ENCODE peak calls at places on chromosomes 2 and 18, in four cellular contexts. P, J, F and C are unnamed samples.
A peak's percentile ranks its signal among the peaks of the same experiment; 100 is the strongest.

GRCh38 chr18:74241970-74242369 is 49.8 kb downstream of the CYB5A start:
- DNase-seq in F (no peak), J (no peak), P (no peak), C (no peak)

GRCh38 chr2:15619076-15619475 is 27.4 kb downstream of the DDX1 start:
- DNase-seq in P (no peak), F (no peak), J (no peak), C (no peak)

GRCh38 chr18:77702686-77703085 is 453.0 kb downstream of the GALR1 start:
- DNase-seq in F (peak; percentile 27), P (peak; percentile 5), J (peak; percentile 60), C (no peak)

GRCh38 chr2:158489366-158490112 is 32.8 kb downstream of the PKP4 start:
- DNase-seq in J (peak; percentile 34), F (no peak), P (no peak), C (no peak)

GRCh38 chr2:47076586-47077441 is 78.3 kb downstream of the STPG4 start:
- DNase-seq in J (no peak), P (peak; percentile 91), F (peak; percentile 79), C (no peak)

GRCh38 chr2:175136334-175137215 is 31.4 kb downstream of the ATF2 start:
- DNase-seq in J (no peak), P (no peak), F (no peak), C (no peak)

GRCh38 chr18:7946724-7947377 is 379.7 kb downstream of the PTPRM start:
- DNase-seq in J (peak; percentile 23), P (peak; percentile 94), F (peak; percentile 73), C (no peak)

GRCh38 chr18:80009661-80010550 is 21.5 kb upstream of the TXNL4A start:
- DNase-seq in P (peak; percentile 97), F (peak; percentile 54), J (no peak), C (no peak)

GRCh38 chr2:20618468-20618885 is 32.4 kb downstream of the HS1BP3 start:
- DNase-seq in F (no peak), J (no peak), P (no peak), C (no peak)

GRCh38 chr18:79471048-79471447 is 75.3 kb downstream of the NFATC1 start:
- DNase-seq in P (no peak), J (no peak), F (no peak), C (no peak)

GRCh38 chr2:88669371-88670214 is 21.9 kb upstream of the RPIA start:
- DNase-seq in P (peak; percentile 62), J (peak; percentile 52), F (peak; percentile 63), C (no peak)

GRCh38 chr18:55539240-55539639 is 48.8 kb downstream of the TCF4 start:
- DNase-seq in F (no peak), P (peak; percentile 41), J (no peak), C (no peak)

GRCh38 chr2:181770145-181770544 is 89.8 kb upstream of the NEUROD1 start:
- DNase-seq in J (no peak), F (no peak), P (no peak), C (no peak)

GRCh38 chr2:20465716-20466391 is 19.0 kb downstream of the RHOB start:
- DNase-seq in F (no peak), J (no peak), P (no peak), C (no peak)

GRCh38 chr2:50535971-50536759 is 495.8 kb downstream of the NRXN1 start:
- DNase-seq in F (peak; percentile 56), J (peak; percentile 39), P (peak; percentile 13), C (no peak)

GRCh38 chr2:42951263-42951938 is 159.0 kb upstream of the HAAO start:
- DNase-seq in J (no peak), F (no peak), P (no peak), C (no peak)

GRCh38 chr2:195560209-195560907 is 96.7 kb upstream of the SLC39A10 start:
- DNase-seq in P (peak; percentile 70), J (no peak), F (no peak), C (no peak)

DNA sequence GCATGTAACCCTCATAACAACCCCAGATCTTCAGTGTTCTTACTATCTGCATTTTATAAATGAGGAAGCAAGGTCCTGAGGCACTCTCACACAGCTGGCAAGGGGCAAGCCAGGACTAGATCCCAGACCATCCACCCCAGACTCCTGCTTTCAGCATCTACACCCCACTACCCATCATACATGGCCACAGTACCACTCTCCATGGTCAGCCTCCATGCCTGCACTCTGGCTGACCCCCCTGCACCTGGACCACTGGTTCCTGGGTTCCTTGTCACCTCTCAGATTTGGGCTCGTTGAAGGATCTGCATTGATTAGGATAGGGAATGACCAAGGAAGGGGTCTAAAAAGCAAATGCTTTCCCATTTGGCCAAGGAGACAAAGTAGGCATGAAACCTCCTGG is 36.0 kb upstream of the TEX51 start:
- DNase-seq in P (no peak), F (no peak), J (no peak), C (no peak)
- TF ChIP-seq EZH2 in P (no peak), F (no peak), J (no peak), C (no peak)

GRCh38 chr2:231571810-231572209 is 20.9 kb upstream of the TEX44 start:
- DNase-seq in F (no peak), P (no peak), J (no peak), C (no peak)

GRCh38 chr2:231570903-231571302 is 21.8 kb upstream of the TEX44 start:
- DNase-seq in P (no peak), F (no peak), J (no peak), C (no peak)

GRCh38 chr2:231573698-231574421 is 18.8 kb upstream of the TEX44 start:
- DNase-seq in P (no peak), F (no peak), J (peak; percentile 34), C (no peak)

GRCh38 chr2:231575612-231576256 is 16.9 kb upstream of the TEX44 start:
- DNase-seq in J (no peak), F (no peak), P (no peak), C (no peak)

DNA sequence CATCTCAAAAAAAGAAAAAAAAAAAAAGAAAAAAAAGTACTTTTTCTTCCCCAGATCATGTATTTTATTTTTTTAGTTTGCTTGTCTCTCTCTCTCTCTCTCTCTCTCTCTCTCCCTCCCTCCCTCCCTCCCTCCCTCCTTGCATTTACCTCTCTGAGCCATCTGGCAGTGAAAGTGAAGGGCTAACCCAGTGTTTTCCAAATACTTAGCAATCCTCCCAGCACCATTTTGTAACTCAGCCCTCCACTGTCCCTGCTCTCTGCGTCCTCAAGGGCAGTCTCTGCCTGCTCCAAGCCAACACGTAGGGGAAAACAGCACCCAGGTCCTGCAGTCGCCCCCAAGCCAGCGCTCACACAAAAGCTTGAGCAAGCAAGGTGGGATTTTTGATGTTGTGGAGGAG is 19.6 kb upstream of the TEX44 start:
- DNase-seq in J (no peak), P (no peak), F (no peak), C (no peak)
- H2AFZ ChIP-seq in J (peak overlapping the region; percentile 96), P (no peak overlapping the region), F (no peak overlapping the region), C (no peak overlapping the region)

GRCh38 chr2:222671259-222672067 is at the start of gene MOGAT1:
- DNase-seq in F (peak; percentile 48), P (peak; percentile 8), J (peak; percentile 77), C (no peak)
- TF ChIP-seq EZH2 in F (no peak), P (peak; percentile 26), J (no peak), C (peak; percentile 3)

GRCh38 chr2:98464772-98465310 is 20.2 kb downstream of the INPP4A start:
- DNase-seq in J (no peak), F (no peak), P (no peak), C (no peak)
- H2AFZ ChIP-seq in J (no peak overlapping the region), F (no peak overlapping the region), P (no peak overlapping the region), C (no peak overlapping the region)

DNA sequence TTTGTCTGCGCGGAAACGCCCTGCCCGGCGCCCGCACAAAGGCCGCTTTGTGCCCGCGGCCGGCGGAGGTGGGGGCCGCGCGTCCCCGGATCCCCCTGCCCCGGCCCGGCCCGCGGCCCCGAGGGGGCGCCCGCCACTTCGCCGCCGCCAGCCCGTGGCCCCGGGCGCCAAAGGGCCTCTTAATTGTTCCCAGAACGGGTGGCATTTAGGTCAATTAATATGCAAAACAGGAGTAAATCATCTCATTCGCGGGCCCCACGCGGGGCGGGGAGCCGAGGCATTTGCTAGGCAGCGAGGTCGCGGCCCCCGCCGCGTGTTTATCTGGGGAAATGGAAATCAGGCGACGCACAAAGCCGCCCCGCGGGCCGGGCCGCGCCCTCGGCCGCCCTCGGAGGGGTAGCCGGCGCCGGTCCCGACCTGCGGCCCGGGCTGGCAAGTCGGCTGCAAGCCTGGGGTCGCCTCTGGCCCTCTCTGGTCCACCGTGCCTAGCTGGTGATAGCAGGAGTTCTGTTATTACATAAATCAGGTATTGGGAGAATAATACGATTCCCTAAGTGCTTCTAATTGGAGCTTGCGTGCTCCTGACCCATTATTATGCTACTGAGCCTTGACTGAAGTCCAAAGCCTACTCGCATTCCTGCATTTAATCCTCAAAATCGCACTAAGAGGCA is 148.2 kb upstream of the GLI2 start:
- DNase-seq in F (no peak), J (peak; percentile 82), P (no peak), C (no peak)
- TF ChIP-seq EZH2 in F (no peak), J (peak; percentile 73), P (no peak), C (no peak)

GRCh38 chr2:202574541-202574940 is 60.2 kb upstream of the FAM117B start:
- DNase-seq in J (no peak), P (no peak), F (no peak), C (no peak)

GRCh38 chr2:202577250-202578183 is 57.3 kb upstream of the FAM117B start:
- DNase-seq in J (peak; percentile 11), P (no peak), F (no peak), C (no peak)
- H2AFZ ChIP-seq in J (no peak overlapping the region), P (no peak overlapping the region), F (no peak overlapping the region), C (no peak overlapping the region)